ENCODE peak calls at places on chromosomes 16 and 17, in seven cellular contexts. One of them, this sample, is unnamed.

GRCh38 chr16:2040031-2040430 is 7.6 kb downstream of the NTHL1 start:
- DNase-seq in tibial artery: no peak
- DNase-seq in tibial nerve: no peak
- DNase-seq in AG10803: no peak
- DNase-seq in BJ: no peak
- DNase-seq in heart left ventricle: no peak
- DNase-seq in AG09309: no peak
- DNase-seq in this sample: no peak

GRCh38 chr16:82995927-82996441 is 369.2 kb downstream of the CDH13 start:
- DNase-seq in tibial artery: no peak
- DNase-seq in tibial nerve: no peak
- DNase-seq in AG10803: peak; percentile 80
- DNase-seq in BJ: peak; percentile 49
- DNase-seq in heart left ventricle: no peak
- DNase-seq in AG09309: peak; percentile 52
- DNase-seq in this sample: no peak

GRCh38 chr17:66508896-66509843 is 206.8 kb downstream of the PRKCA start:
- DNase-seq in tibial artery: no peak
- DNase-seq in tibial nerve: no peak
- DNase-seq in AG10803: peak; percentile 88
- DNase-seq in BJ: no peak
- DNase-seq in heart left ventricle: no peak
- DNase-seq in AG09309: peak; percentile 87
- DNase-seq in this sample: no peak

GRCh38 chr16:48123104-48123788 is 32.5 kb downstream of the ABCC12 start:
- DNase-seq in tibial artery: no peak
- DNase-seq in tibial nerve: no peak
- DNase-seq in AG10803: peak; percentile 98
- DNase-seq in BJ: peak; percentile 97
- DNase-seq in heart left ventricle: no peak
- DNase-seq in AG09309: peak; percentile 96
- DNase-seq in this sample: no peak

GRCh38 chr17:8100149-8100548 is 12.6 kb upstream of the ALOX12B start:
- DNase-seq in tibial artery: no peak
- DNase-seq in tibial nerve: no peak
- DNase-seq in AG10803: no peak
- DNase-seq in BJ: no peak
- DNase-seq in heart left ventricle: no peak
- DNase-seq in AG09309: no peak
- DNase-seq in this sample: no peak

GRCh38 chr16:66924527-66925321 is 611 bp downstream of the RRAD start:
- DNase-seq in tibial artery: peak; percentile 81
- DNase-seq in tibial nerve: no peak
- DNase-seq in AG10803: no peak
- DNase-seq in BJ: no peak
- DNase-seq in heart left ventricle: peak; percentile 57
- DNase-seq in AG09309: no peak
- DNase-seq in this sample: no peak

GRCh38 chr17:49494937-49495841 is at the start of gene NGFR:
- DNase-seq in tibial artery: no peak
- DNase-seq in tibial nerve: no peak
- DNase-seq in AG10803: no peak
- DNase-seq in BJ: no peak
- DNase-seq in heart left ventricle: peak; percentile 64
- DNase-seq in AG09309: no peak
- DNase-seq in this sample: peak; percentile 87

GRCh38 chr17:6853764-6854442 is 22.4 kb upstream of the TEKT1 start:
- DNase-seq in tibial artery: no peak
- DNase-seq in tibial nerve: no peak
- DNase-seq in AG10803: no peak
- DNase-seq in BJ: no peak
- DNase-seq in heart left ventricle: no peak
- DNase-seq in AG09309: no peak
- DNase-seq in this sample: no peak

GRCh38 chr17:79212150-79213087 is 137.8 kb downstream of the ENGASE start:
- DNase-seq in tibial artery: no peak
- DNase-seq in tibial nerve: no peak
- DNase-seq in AG10803: no peak
- DNase-seq in BJ: no peak
- DNase-seq in heart left ventricle: no peak
- DNase-seq in AG09309: no peak
- DNase-seq in this sample: no peak

GRCh38 chr16:85798901-85799496 is 345 bp downstream of the EMC8 start:
- DNase-seq in tibial artery: no peak
- DNase-seq in tibial nerve: no peak
- DNase-seq in AG10803: peak; percentile 28
- DNase-seq in BJ: no peak
- DNase-seq in heart left ventricle: no peak
- DNase-seq in AG09309: no peak
- DNase-seq in this sample: peak; percentile 89

GRCh38 chr17:43855061-43855460 is 8.1 kb downstream of the CD300LG start:
- DNase-seq in tibial artery: peak; percentile 33
- DNase-seq in tibial nerve: no peak
- DNase-seq in AG10803: no peak
- DNase-seq in BJ: no peak
- DNase-seq in heart left ventricle: no peak
- DNase-seq in AG09309: no peak
- DNase-seq in this sample: no peak

GRCh38 chr17:71085238-71086033 is 916.1 kb downstream of the KCNJ2 start:
- DNase-seq in tibial artery: no peak
- DNase-seq in tibial nerve: no peak
- DNase-seq in AG10803: peak; percentile 16
- DNase-seq in BJ: no peak
- DNase-seq in heart left ventricle: no peak
- DNase-seq in AG09309: no peak
- DNase-seq in this sample: no peak

GRCh38 chr16:30786115-30786935 is 680 bp downstream of the ZNF629 start:
- DNase-seq in tibial artery: no peak
- DNase-seq in tibial nerve: no peak
- DNase-seq in AG10803: peak; percentile 67
- DNase-seq in BJ: no peak
- DNase-seq in heart left ventricle: peak; percentile 47
- DNase-seq in AG09309: no peak
- DNase-seq in this sample: no peak

GRCh38 chr17:7477392-7478275 is 1.8 kb downstream of the ZBTB4 start:
- DNase-seq in tibial artery: peak; percentile 85
- DNase-seq in tibial nerve: no peak
- DNase-seq in AG10803: peak; percentile 96
- DNase-seq in BJ: peak; percentile 87
- DNase-seq in heart left ventricle: peak; percentile 53
- DNase-seq in AG09309: peak; percentile 86
- DNase-seq in this sample: peak; percentile 81

GRCh38 chr17:83058478-83059167 is 20.8 kb upstream of the METRNL start:
- DNase-seq in tibial artery: peak; percentile 57
- DNase-seq in tibial nerve: peak; percentile 9
- DNase-seq in AG10803: no peak
- DNase-seq in BJ: no peak
- DNase-seq in heart left ventricle: peak; percentile 14
- DNase-seq in AG09309: no peak
- DNase-seq in this sample: peak; percentile 73

GRCh38 chr16:49809112-49809511 is 46.8 kb downstream of the ZNF423 start:
- DNase-seq in tibial artery: no peak
- DNase-seq in tibial nerve: no peak
- DNase-seq in AG10803: no peak
- DNase-seq in BJ: no peak
- DNase-seq in heart left ventricle: no peak
- DNase-seq in AG09309: no peak
- DNase-seq in this sample: no peak

DNA sequence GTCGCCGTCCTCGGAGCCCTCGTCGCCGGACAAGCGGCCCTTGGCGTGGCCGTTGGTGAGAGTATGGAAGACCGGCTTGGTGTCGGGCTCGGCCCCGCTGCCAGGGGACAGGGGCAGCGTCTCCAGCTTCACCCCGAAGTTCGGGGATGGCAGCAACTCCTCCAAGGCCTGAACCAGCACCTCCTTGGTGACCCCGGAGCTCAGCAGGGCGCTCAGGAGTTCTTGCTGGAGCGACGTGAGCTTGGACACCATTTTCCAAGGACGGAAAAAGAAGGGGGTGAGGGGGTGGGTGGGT is 279 bp downstream of the HNF1B start:
- DNase-seq in tibial artery: no peak
- DNase-seq in tibial nerve: no peak
- DNase-seq in AG10803: no peak
- DNase-seq in BJ: no peak
- DNase-seq in heart left ventricle: no peak
- DNase-seq in AG09309: no peak
- DNase-seq in this sample: no peak
- H3K4me3 ChIP-seq in tibial artery: no peak overlapping the region
- H3K4me3 ChIP-seq in tibial nerve: no peak overlapping the region
- H3K4me3 ChIP-seq in AG10803: no peak overlapping the region
- H3K4me3 ChIP-seq in BJ: no peak overlapping the region
- H3K4me3 ChIP-seq in heart left ventricle: no peak overlapping the region
- H3K4me3 ChIP-seq in AG09309: no peak overlapping the region
- H3K4me3 ChIP-seq in this sample: peak overlapping the region; percentile 59

GRCh38 chr16:8831450-8832382 is 34.1 kb downstream of the PMM2 start:
- DNase-seq in tibial artery: no peak
- DNase-seq in tibial nerve: no peak
- DNase-seq in AG10803: no peak
- DNase-seq in BJ: no peak
- DNase-seq in heart left ventricle: no peak
- DNase-seq in AG09309: no peak
- DNase-seq in this sample: no peak

GRCh38 chr16:8828541-8829165 is 31.0 kb downstream of the PMM2 start:
- DNase-seq in tibial artery: no peak
- DNase-seq in tibial nerve: no peak
- DNase-seq in AG10803: no peak
- DNase-seq in BJ: no peak
- DNase-seq in heart left ventricle: no peak
- DNase-seq in AG09309: no peak
- DNase-seq in this sample: no peak

DNA sequence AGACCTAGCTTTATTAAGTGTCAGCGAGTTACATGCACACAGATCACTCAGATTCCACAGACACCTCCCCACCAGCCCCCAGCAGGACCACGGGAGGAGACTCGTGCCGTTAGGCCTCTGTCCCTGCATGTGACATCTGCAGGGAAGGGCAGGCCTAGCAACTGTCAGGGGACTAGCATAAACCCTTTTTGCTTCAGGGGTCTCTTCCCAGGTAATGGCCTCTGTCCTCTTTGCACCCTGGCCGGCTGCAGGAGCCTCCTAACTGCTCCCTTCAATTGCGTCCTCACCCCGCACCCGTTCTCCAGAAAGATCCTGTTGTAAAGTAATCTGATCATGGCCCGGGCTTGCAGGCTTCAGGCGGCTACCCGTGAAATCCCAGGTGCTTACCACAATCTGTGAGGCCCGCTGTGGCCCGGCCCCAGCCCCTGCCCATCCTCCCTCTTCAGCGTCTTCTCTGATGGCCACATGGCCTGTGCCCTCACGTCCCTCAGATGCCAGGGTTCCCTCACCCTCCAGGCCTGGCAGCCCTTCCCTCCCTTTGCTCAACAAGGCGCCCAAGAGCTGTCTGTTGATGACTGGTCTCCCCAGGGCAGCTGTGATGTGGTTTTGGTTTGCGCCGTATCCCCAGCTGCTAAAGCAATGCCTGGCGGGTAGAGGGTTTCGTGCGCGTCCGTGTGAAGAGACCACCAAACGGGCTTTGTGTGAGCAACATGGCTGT is 34.9 kb downstream of the PMM2 start:
- DNase-seq in tibial artery: no peak
- DNase-seq in tibial nerve: no peak
- DNase-seq in AG10803: no peak
- DNase-seq in BJ: no peak
- DNase-seq in heart left ventricle: no peak
- DNase-seq in AG09309: no peak
- DNase-seq in this sample: no peak
- H3K4me3 ChIP-seq in tibial artery: no peak overlapping the region
- H3K4me3 ChIP-seq in tibial nerve: no peak overlapping the region
- H3K4me3 ChIP-seq in AG10803: no peak overlapping the region
- H3K4me3 ChIP-seq in BJ: no peak overlapping the region
- H3K4me3 ChIP-seq in heart left ventricle: no peak overlapping the region
- H3K4me3 ChIP-seq in AG09309: no peak overlapping the region
- H3K4me3 ChIP-seq in this sample: no peak overlapping the region

DNA sequence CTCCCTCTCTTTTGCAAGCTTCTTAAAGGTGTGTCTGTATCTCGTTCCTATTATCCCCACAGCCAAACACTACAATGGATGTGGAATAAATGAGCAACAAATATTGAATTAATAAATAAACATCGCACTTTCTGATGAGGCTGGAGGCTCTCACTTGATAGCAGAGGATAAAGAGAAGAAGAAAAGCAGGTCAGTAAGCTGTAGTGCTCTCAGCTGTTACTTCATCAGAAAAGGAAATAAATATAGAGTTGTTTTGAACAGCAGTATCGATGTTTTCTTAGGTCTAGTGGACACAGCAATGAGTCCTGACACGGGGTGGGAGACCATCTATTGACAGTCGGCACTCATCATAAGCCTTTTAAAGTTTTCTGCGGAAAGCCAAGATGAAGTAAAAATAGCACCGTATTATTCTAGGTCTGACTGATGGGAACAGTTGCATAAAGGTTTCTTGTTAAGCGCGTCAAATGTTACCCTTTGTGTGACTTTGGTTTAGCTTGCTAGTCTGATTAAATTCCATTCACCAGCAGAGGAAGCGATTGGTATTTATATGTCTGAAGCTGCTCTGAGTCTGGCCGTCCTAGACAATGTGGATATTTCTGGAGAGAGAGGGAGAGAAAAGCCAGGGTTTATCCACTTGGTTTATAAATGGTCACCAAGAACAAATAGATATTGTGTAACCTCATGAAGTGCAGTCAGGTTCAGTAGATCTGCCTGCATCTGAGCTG is 646.1 kb downstream of the CDH11 start:
- DNase-seq in tibial artery: no peak
- DNase-seq in tibial nerve: no peak
- DNase-seq in AG10803: peak; percentile 29
- DNase-seq in BJ: no peak
- DNase-seq in heart left ventricle: peak; percentile 20
- DNase-seq in AG09309: peak; percentile 90
- DNase-seq in this sample: no peak
- H3K4me3 ChIP-seq in tibial artery: no peak overlapping the region
- H3K4me3 ChIP-seq in tibial nerve: no peak overlapping the region
- H3K4me3 ChIP-seq in AG10803: no peak overlapping the region
- H3K4me3 ChIP-seq in BJ: no peak overlapping the region
- H3K4me3 ChIP-seq in heart left ventricle: no peak overlapping the region
- H3K4me3 ChIP-seq in AG09309: no peak overlapping the region
- H3K4me3 ChIP-seq in this sample: no peak overlapping the region

GRCh38 chr17:55348749-55349354 is 72.8 kb downstream of the MMD start:
- DNase-seq in tibial artery: no peak
- DNase-seq in tibial nerve: peak; percentile 15
- DNase-seq in AG10803: peak; percentile 51
- DNase-seq in BJ: no peak
- DNase-seq in heart left ventricle: peak; percentile 32
- DNase-seq in AG09309: no peak
- DNase-seq in this sample: no peak

GRCh38 chr17:55351027-55351625 is 70.5 kb downstream of the MMD start:
- DNase-seq in tibial artery: no peak
- DNase-seq in tibial nerve: no peak
- DNase-seq in AG10803: no peak
- DNase-seq in BJ: no peak
- DNase-seq in heart left ventricle: no peak
- DNase-seq in AG09309: no peak
- DNase-seq in this sample: no peak

GRCh38 chr17:55354941-55355340 is 66.7 kb downstream of the MMD start:
- DNase-seq in tibial artery: no peak
- DNase-seq in tibial nerve: no peak
- DNase-seq in AG10803: no peak
- DNase-seq in BJ: no peak
- DNase-seq in heart left ventricle: no peak
- DNase-seq in AG09309: no peak
- DNase-seq in this sample: no peak

GRCh38 chr17:55356440-55357328 is 65.0 kb downstream of the MMD start:
- DNase-seq in tibial artery: no peak
- DNase-seq in tibial nerve: peak; percentile 69
- DNase-seq in AG10803: peak; percentile 62
- DNase-seq in BJ: no peak
- DNase-seq in heart left ventricle: peak; percentile 52
- DNase-seq in AG09309: peak; percentile 11
- DNase-seq in this sample: no peak

GRCh38 chr17:55354010-55354409 is 67.6 kb downstream of the MMD start:
- DNase-seq in tibial artery: no peak
- DNase-seq in tibial nerve: no peak
- DNase-seq in AG10803: no peak
- DNase-seq in BJ: no peak
- DNase-seq in heart left ventricle: no peak
- DNase-seq in AG09309: no peak
- DNase-seq in this sample: no peak
- H3K4me3 ChIP-seq in tibial artery: no peak overlapping the region
- H3K4me3 ChIP-seq in tibial nerve: no peak overlapping the region
- H3K4me3 ChIP-seq in AG10803: no peak overlapping the region
- H3K4me3 ChIP-seq in BJ: no peak overlapping the region
- H3K4me3 ChIP-seq in heart left ventricle: no peak overlapping the region
- H3K4me3 ChIP-seq in AG09309: no peak overlapping the region
- H3K4me3 ChIP-seq in this sample: no peak overlapping the region